ENCODE peak calls at places on chromosomes 6 and 20, in nine cellular contexts. T is esophagus squamous epithelium, S is endothelial cell of umbilical vein, C is body of pancreas, F is choroid plexus epithelial cell, J is colonic mucosa, X is PC-9, O is IMR-90, L is adrenal gland. I is an unnamed sample.

GRCh38 chr6:161918154-161918553 is 644.3 kb upstream of the AGPAT4 start:
- DNase-seq in C (no peak), F (peak), O (peak), T (no peak), S (no peak), X (no peak), L (no peak), J (no peak), I (no peak)

GRCh38 chr6:144289006-144289405 is 3.9 kb downstream of the UTRN start:
- DNase-seq in C (no peak), X (no peak), T (no peak), O (no peak), S (no peak), J (no peak), L (no peak), F (no peak), I (no peak)

GRCh38 chr20:57330998-57331397 is 1.4 kb downstream of the SPO11 start:
- DNase-seq in O (no peak), X (no peak), L (no peak), S (no peak), J (no peak), T (no peak), F (no peak), C (no peak), I (no peak)

GRCh38 chr6:16563628-16564240 is 197.5 kb downstream of the ATXN1 start:
- DNase-seq in T (no peak), X (no peak), J (no peak), L (no peak), C (no peak), O (no peak), S (no peak), F (no peak), I (no peak)

GRCh38 chr20:23889775-23890187 is 10.2 kb upstream of the CST5 start:
- DNase-seq in C (peak), T (no peak), S (peak), X (peak), L (peak), J (peak), O (peak), F (peak), I (peak)

GRCh38 chr20:57346477-57346876 is 4.6 kb upstream of the RAE1 start:
- DNase-seq in L (peak), S (peak), O (peak), C (peak), T (no peak), F (peak), J (peak), X (peak), I (peak)

GRCh38 chr6:55636406-55637102 is 57.6 kb upstream of the HMGCLL1 start:
- DNase-seq in C (no peak), J (no peak), L (no peak), S (no peak), X (peak), O (peak), F (peak), T (no peak), I (no peak)

GRCh38 chr6:122726649-122727048 is 52.9 kb upstream of the FABP7 start:
- DNase-seq in X (peak), S (peak), L (no peak), C (no peak), F (peak), O (peak), J (no peak), T (no peak), I (no peak)

GRCh38 chr6:53982361-53983050 is 128.7 kb upstream of the MLIP start:
- DNase-seq in T (no peak), C (no peak), J (no peak), F (no peak), O (peak), X (no peak), S (no peak), L (no peak), I (no peak)

GRCh38 chr6:33672808-33673207 is 38.7 kb downstream of the UQCC2 start:
- DNase-seq in O (peak), T (no peak), L (peak), X (peak), C (no peak), J (peak), F (peak), S (peak), I (no peak)

GRCh38 chr6:11692451-11693376 is 85.9 kb downstream of the ADTRP start:
- DNase-seq in O (no peak), C (no peak), J (no peak), X (no peak), T (no peak), S (no peak), F (no peak), L (no peak), I (no peak)

GRCh38 chr6:151320140-151320539 is 71.2 kb downstream of the ZBTB2 start:
- DNase-seq in T (no peak), L (no peak), S (no peak), O (no peak), X (no peak), F (no peak), C (no peak), J (no peak), I (no peak)

GRCh38 chr6:138465007-138465645 is 34.2 kb downstream of the NHSL1 start:
- DNase-seq in O (peak), S (peak), X (peak), J (no peak), T (no peak), L (no peak), C (no peak), F (peak), I (no peak)

GRCh38 chr20:32181606-32182005 is 25.9 kb downstream of the PLAGL2 start:
- DNase-seq in T (no peak), X (no peak), C (no peak), O (no peak), F (no peak), S (no peak), L (no peak), J (no peak), I (no peak)

GRCh38 chr20:49432562-49432961 is 49.9 kb downstream of the KCNB1 start:
- DNase-seq in X (no peak), O (no peak), S (no peak), T (no peak), L (no peak), J (no peak), F (no peak), C (no peak), I (no peak)

GRCh38 chr20:44603327-44603726 is 20.9 kb downstream of the PKIG start:
- DNase-seq in O (no peak), F (no peak), T (no peak), L (no peak), X (no peak), S (no peak), J (no peak), C (no peak), I (no peak)
- TF ChIP-seq CTCF in O (no peak), F (no peak), T (no peak), L (no peak), X (no peak), S (no peak), J (no peak), C (no peak), I (no peak)

GRCh38 chr20:37902504-37903313 is at the start of gene VSTM2L:
- DNase-seq in J (no peak), F (peak), L (peak), C (peak), O (peak), S (no peak), T (no peak), X (peak), I (peak)
- TF ChIP-seq CTCF in J (no peak), F (no peak), L (no peak), C (no peak), O (no peak), S (no peak), T (no peak), X (no peak), I (no peak)

GRCh38 chr6:160040055-160040454 is 71.2 kb downstream of the IGF2R start:
- DNase-seq in T (no peak), S (no peak), F (no peak), J (no peak), X (no peak), C (no peak), L (no peak), O (no peak), I (no peak)
- TF ChIP-seq CTCF in T (no peak), S (no peak), F (no peak), J (no peak), X (no peak), C (no peak), L (no peak), O (no peak), I (no peak)

DNA sequence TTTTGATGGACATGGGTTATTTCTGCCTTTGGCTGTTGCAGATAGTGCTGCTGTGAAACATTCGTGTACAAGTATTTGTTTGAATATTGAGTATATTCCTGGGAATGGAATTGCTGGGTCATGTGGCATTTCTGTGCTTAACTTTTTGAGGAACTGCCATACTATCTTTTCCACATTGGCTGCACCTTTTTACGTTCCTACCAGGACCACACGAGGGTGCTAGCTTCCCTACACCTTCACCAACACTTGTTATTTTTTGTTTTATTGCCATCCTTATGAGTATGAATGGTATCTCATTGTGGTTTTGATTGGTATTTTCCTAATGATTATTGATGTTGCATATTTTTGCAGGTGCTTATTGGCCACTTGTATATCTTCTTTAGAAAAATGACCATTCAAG is 47.8 kb upstream of the PLCG1 start:
- DNase-seq in F (no peak), J (no peak), C (no peak), S (no peak), O (no peak), X (no peak), L (no peak), T (no peak), I (no peak)
- TF ChIP-seq CTCF in F (peak), J (no peak), C (no peak), S (no peak), O (no peak), X (no peak), L (no peak), T (no peak), I (no peak)

GRCh38 chr6:89243331-89243629 is 26.1 kb upstream of the GABRR1 start:
- DNase-seq in S (no peak), F (no peak), X (no peak), J (no peak), T (no peak), L (no peak), C (no peak), O (no peak), I (no peak)

GRCh38 chr6:89242574-89243330 is 25.6 kb upstream of the GABRR1 start:
- DNase-seq in X (no peak), T (no peak), L (no peak), F (peak), J (no peak), O (peak), C (no peak), S (peak), I (peak)

GRCh38 chr6:89237158-89237557 is 20.0 kb upstream of the GABRR1 start:
- DNase-seq in T (no peak), C (no peak), L (no peak), S (no peak), X (no peak), O (no peak), F (no peak), J (no peak), I (peak)

GRCh38 chr6:89244237-89244985 is 27.3 kb upstream of the GABRR1 start:
- DNase-seq in S (no peak), J (no peak), X (no peak), L (no peak), C (no peak), O (no peak), F (no peak), T (no peak), I (peak)

DNA sequence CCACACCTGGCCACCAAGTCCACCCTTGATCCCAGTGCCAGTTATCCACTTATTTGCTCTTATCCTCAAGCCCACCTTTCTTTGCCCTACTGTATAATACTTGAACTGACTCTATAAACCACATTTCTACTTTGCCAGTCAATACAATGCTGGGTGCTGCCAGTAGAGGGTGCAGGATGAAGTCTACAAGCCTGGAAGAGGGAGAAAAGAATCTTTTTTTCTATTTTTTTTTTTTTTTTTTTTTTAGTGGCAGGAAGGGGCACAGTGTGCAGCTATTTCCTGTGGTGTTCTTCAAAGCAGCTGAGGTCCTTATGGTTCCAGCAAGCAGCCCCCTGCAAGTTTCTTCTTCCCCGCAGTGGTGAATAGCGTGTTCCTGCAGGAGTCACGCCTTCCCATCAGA is 22.2 kb upstream of the GABRR1 start:
- DNase-seq in T (no peak), C (no peak), S (peak), F (peak), X (no peak), L (no peak), O (no peak), J (no peak), I (peak)
- TF ChIP-seq CTCF in T (peak), C (no peak), S (peak), F (peak), X (peak), L (no peak), O (peak), J (peak), I (peak)

GRCh38 chr20:58700823-58701222 is 8.2 kb downstream of the NPEPL1 start:
- DNase-seq in J (no peak), T (no peak), F (no peak), C (peak), S (no peak), O (no peak), X (no peak), L (peak), I (peak)

GRCh38 chr20:58701431-58702160 is 9.0 kb downstream of the NPEPL1 start:
- DNase-seq in C (peak), F (no peak), T (no peak), L (peak), O (no peak), X (no peak), J (no peak), S (no peak), I (peak)

GRCh38 chr20:58703765-58704331 is 11.2 kb downstream of the NPEPL1 start:
- DNase-seq in O (no peak), T (no peak), C (no peak), F (no peak), J (peak), X (no peak), L (no peak), S (no peak), I (no peak)

GRCh38 chr20:58702161-58702510 is 9.5 kb downstream of the NPEPL1 start:
- DNase-seq in C (peak), X (no peak), L (peak), S (no peak), F (no peak), T (no peak), O (no peak), J (no peak), I (peak)

DNA sequence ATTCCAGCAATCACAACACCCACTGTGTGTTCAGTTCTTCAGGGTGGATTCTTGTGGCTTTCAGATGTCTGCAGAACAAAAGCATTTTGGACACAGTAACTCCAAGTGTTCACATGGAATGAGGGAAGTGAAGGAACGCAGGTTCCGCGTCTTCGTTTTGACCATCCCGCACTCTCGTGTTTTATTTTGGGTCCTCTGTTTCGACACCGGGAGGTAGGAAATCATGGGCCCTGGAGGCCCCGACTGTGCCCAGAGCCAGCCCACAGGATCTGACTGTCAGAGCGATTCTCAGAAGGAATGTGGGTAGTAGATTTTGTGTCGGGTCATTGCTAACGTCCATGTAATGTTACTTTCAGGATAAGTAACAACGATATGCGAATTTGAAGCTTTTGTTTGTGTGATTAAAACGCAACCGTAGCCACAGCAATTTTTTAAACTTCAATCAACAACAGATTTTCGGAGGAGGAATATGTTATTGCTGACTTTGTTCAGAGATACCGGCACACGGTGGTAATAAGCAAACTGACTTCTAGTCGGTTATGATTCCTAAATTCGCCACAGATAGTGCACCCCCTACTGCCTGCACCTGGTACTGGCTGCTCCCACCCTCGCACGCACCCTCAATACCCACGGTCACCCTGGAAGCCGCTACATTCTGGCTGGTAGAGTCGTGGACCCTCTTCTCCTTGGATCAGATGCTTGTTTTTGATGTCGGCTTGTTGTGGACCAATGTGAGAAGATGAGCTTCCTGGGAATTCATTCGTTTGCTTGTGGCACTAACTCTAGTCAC is 10.5 kb downstream of the NPEPL1 start:
- DNase-seq in F (no peak), S (no peak), X (no peak), J (no peak), L (peak), O (no peak), T (no peak), C (peak), I (peak)
- TF ChIP-seq CTCF in F (peak), S (peak), X (peak), J (no peak), L (peak), O (no peak), T (no peak), C (no peak), I (no peak)

GRCh38 chr6:36808634-36809033 is 30.6 kb downstream of the CPNE5 start:
- DNase-seq in L (no peak), C (no peak), S (no peak), T (no peak), F (no peak), J (no peak), X (no peak), O (no peak), I (no peak)

GRCh38 chr6:36807143-36807542 is 32.1 kb downstream of the CPNE5 start:
- DNase-seq in S (no peak), T (no peak), J (no peak), L (no peak), O (no peak), F (no peak), X (no peak), C (no peak), I (no peak)

GRCh38 chr6:36805917-36806316 is 33.3 kb downstream of the CPNE5 start:
- DNase-seq in F (no peak), X (no peak), S (no peak), J (no peak), C (no peak), L (no peak), O (no peak), T (no peak), I (no peak)

GRCh38 chr6:36809156-36809555 is 30.1 kb downstream of the CPNE5 start:
- DNase-seq in T (no peak), O (no peak), L (no peak), S (no peak), J (no peak), F (no peak), C (no peak), X (no peak), I (no peak)

GRCh38 chr6:36807750-36808149 is 31.5 kb downstream of the CPNE5 start:
- DNase-seq in L (no peak), O (no peak), J (no peak), F (no peak), C (no peak), S (no peak), X (no peak), T (no peak), I (no peak)
- TF ChIP-seq CTCF in L (no peak), O (no peak), J (no peak), F (no peak), C (no peak), S (no peak), X (no peak), T (no peak), I (no peak)

GRCh38 chr20:2401527-2401926 is 20.8 kb downstream of the TGM6 start:
- DNase-seq in S (no peak), J (no peak), L (no peak), C (no peak), T (no peak), X (no peak), O (no peak), F (no peak), I (no peak)

GRCh38 chr20:2400290-2400689 is 19.6 kb downstream of the TGM6 start:
- DNase-seq in C (no peak), X (no peak), F (no peak), L (no peak), J (no peak), O (no peak), S (no peak), T (no peak), I (no peak)

GRCh38 chr20:2399390-2399789 is 18.7 kb downstream of the TGM6 start:
- DNase-seq in F (no peak), S (no peak), C (no peak), J (no peak), O (no peak), L (no peak), T (no peak), X (no peak), I (no peak)

GRCh38 chr20:2403291-2404052 is 22.8 kb downstream of the TGM6 start:
- DNase-seq in F (no peak), X (no peak), S (no peak), J (no peak), C (no peak), L (no peak), T (no peak), O (no peak), I (no peak)

DNA sequence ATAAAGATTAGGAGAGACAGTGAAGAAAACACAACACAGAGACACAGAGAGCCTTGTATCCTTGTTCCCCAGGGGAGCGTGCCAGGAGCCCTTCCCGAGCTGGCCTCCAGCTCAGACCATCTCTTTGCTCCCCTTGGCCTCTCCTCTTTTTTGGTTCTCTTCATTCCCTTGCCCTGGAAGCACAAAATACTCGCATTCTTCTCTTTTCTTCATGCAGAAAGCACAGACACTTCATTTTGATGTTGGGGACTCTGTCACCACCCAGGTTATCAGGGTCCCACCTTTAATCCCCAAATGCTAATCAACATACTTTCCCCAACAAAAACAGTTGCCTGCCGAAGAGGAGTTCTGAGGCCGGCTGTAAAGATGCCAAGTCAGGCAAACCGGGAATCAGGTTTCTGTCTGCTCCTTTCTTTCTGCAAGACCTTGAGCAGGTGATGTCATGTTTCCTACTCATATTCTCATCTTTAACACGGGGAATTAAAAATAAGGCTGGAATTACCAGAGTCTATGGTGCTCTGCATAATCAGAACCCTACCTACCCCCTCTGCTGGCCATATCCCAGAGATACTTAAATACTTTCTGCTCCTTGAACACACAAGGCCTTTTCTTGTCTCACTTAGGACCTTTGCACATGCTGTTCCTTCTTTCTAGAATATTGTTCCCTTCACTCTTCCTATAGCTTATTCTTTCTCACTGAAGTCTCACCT is 21.7 kb downstream of the TGM6 start:
- DNase-seq in F (peak), L (no peak), O (peak), T (no peak), J (no peak), S (peak), C (no peak), X (no peak), I (no peak)
- TF ChIP-seq CTCF in F (peak), L (no peak), O (peak), T (no peak), J (no peak), S (peak), C (no peak), X (peak), I (no peak)

DNA sequence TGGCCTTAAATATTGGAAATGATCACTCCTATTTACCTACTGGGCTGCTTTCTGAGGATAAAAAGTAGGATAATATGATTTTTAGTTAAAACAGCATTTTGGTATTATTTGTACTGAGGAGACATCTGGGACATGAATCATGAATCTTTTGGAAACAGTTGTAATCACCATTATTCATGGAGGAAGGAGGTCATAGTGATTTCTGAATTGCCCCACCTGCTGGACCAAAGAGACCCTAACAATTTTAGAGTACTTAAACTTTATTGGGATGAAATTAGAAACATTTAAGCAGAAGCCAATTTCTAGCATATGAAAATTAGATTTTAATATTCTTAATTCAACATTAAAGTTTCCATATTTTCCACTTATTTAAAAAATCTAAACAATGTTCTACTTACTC is 108.4 kb upstream of the SIM1 start:
- DNase-seq in L (no peak), X (no peak), S (peak), J (no peak), O (peak), F (peak), T (no peak), C (no peak), I (no peak)
- TF ChIP-seq CTCF in L (no peak), X (peak), S (peak), J (no peak), O (peak), F (peak), T (no peak), C (no peak), I (no peak)

I was measured in transverse colon.